ENCODE peak calls at places on chromosome 11, in seven cellular contexts. N, A, G, R, K, W and L are unnamed samples.

GRCh38 chr11:45736424-45736823 is 68.5 kb upstream of the SLC35C1 start:
- DNase-seq in N (no peak), A (peak; percentile 48), G (peak; percentile 67), R (no peak), K (no peak), W (peak; percentile 17), L (peak; percentile 94)

GRCh38 chr11:46418751-46419150 is 27.2 kb upstream of the CHRM4 start:
- DNase-seq in N (no peak), A (no peak), G (no peak), R (no peak), K (no peak), W (no peak), L (no peak)

GRCh38 chr11:44034639-44035038 is 13.1 kb upstream of the ACCSL start:
- DNase-seq in N (no peak), A (no peak), G (no peak), R (no peak), K (no peak), W (no peak), L (no peak)

GRCh38 chr11:107592256-107592655 is 1.3 kb downstream of the ELMOD1 start:
- DNase-seq in N (no peak), A (no peak), G (no peak), R (no peak), K (no peak), W (no peak), L (no peak)

GRCh38 chr11:128705124-128705920 is 11.4 kb downstream of the FLI1 start:
- DNase-seq in N (no peak), A (no peak), G (no peak), R (no peak), K (no peak), W (no peak), L (no peak)

GRCh38 chr11:67646535-67647336 is 3.8 kb downstream of the ACY3 start:
- DNase-seq in N (no peak), A (no peak), G (no peak), R (no peak), K (no peak), W (no peak), L (no peak)

GRCh38 chr11:28690746-28691145 is 582.6 kb downstream of the METTL15 start:
- DNase-seq in N (no peak), A (no peak), G (no peak), R (no peak), K (no peak), W (no peak), L (no peak)

GRCh38 chr11:34565417-34566208 is 52.0 kb upstream of the ELF5 start:
- DNase-seq in N (no peak), A (no peak), G (no peak), R (no peak), K (no peak), W (peak; percentile 16), L (no peak)

GRCh38 chr11:80846979-80847378 is 1406.1 kb upstream of the TENM4 start:
- DNase-seq in N (no peak), A (no peak), G (no peak), R (no peak), K (no peak), W (no peak), L (no peak)

GRCh38 chr11:69055212-69055586 is 6.5 kb downstream of the TPCN2 start:
- DNase-seq in N (no peak), A (no peak), G (no peak), R (no peak), K (no peak), W (peak; percentile 77), L (no peak)

GRCh38 chr11:2138436-2139117 is 612 bp downstream of the IGF2 start:
- DNase-seq in N (no peak), A (no peak), G (no peak), R (no peak), K (peak; percentile 50), W (peak; percentile 29), L (no peak)

GRCh38 chr11:105211806-105212531 is 72.4 kb upstream of the CARD18 start:
- DNase-seq in N (no peak), A (no peak), G (no peak), R (no peak), K (no peak), W (no peak), L (no peak)

GRCh38 chr11:58567889-58568512 is 7.7 kb downstream of the LPXN start:
- DNase-seq in N (peak; percentile 30), A (no peak), G (no peak), R (peak; percentile 20), K (peak; percentile 82), W (peak; percentile 73), L (no peak)

GRCh38 chr11:61602775-61603569 is 22.1 kb upstream of the SYT7 start:
- DNase-seq in N (peak; percentile 79), A (peak; percentile 79), G (peak; percentile 90), R (peak; percentile 55), K (peak; percentile 80), W (no peak), L (peak; percentile 69)

GRCh38 chr11:128334311-128335044 is 252.9 kb downstream of the ETS1 start:
- DNase-seq in N (peak; percentile 53), A (peak; percentile 24), G (no peak), R (peak; percentile 79), K (no peak), W (no peak), L (no peak)

GRCh38 chr11:59556883-59557205 is 45.5 kb downstream of the OR4D9 start:
- DNase-seq in N (no peak), A (no peak), G (no peak), R (no peak), K (no peak), W (peak; percentile 41), L (no peak)

GRCh38 chr11:30729187-30729713 is 143.1 kb upstream of the MPPED2 start:
- DNase-seq in N (no peak), A (no peak), G (no peak), R (no peak), K (no peak), W (no peak), L (no peak)

GRCh38 chr11:12411806-12412727 is 34.7 kb downstream of the PARVA start:
- DNase-seq in N (peak; percentile 63), A (peak; percentile 81), G (no peak), R (peak; percentile 72), K (peak; percentile 86), W (peak; percentile 86), L (peak; percentile 34)

GRCh38 chr11:34512810-34513673 is 552 bp downstream of the ELF5 start:
- DNase-seq in N (peak; percentile 29), A (peak; percentile 28), G (no peak), R (no peak), K (peak; percentile 78), W (peak; percentile 75), L (peak; percentile 15)

GRCh38 chr11:12122083-12122482 is 11.7 kb downstream of the MICAL2 start:
- DNase-seq in N (no peak), A (no peak), G (no peak), R (no peak), K (no peak), W (peak; percentile 52), L (no peak)

DNA sequence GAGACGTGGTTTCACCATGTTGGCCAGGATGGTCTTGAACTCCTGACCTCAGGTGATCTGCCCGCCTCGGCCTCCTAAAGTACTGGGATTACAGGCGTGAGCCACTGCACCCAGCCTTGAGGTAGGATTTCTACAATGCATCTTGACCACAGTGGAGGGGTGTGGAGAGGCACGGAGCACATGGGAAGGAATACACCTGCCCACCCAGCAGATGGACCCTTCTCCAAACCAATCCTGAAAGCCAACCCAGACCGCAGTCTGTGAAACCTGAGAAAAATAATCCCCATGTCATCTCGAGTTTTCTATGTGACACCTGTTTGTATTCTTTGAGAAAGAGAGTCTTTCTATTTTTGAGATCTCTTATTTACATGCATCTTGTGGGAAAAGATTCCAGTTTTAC is 32.5 kb downstream of the LGR4 start:
- DNase-seq in N (no peak), A (no peak), G (no peak), R (no peak), K (no peak), W (no peak), L (no peak)
- TF ChIP-seq CTCF in N (no peak), A (no peak), G (no peak), R (no peak), K (no peak), W (no peak), L (no peak)

DNA sequence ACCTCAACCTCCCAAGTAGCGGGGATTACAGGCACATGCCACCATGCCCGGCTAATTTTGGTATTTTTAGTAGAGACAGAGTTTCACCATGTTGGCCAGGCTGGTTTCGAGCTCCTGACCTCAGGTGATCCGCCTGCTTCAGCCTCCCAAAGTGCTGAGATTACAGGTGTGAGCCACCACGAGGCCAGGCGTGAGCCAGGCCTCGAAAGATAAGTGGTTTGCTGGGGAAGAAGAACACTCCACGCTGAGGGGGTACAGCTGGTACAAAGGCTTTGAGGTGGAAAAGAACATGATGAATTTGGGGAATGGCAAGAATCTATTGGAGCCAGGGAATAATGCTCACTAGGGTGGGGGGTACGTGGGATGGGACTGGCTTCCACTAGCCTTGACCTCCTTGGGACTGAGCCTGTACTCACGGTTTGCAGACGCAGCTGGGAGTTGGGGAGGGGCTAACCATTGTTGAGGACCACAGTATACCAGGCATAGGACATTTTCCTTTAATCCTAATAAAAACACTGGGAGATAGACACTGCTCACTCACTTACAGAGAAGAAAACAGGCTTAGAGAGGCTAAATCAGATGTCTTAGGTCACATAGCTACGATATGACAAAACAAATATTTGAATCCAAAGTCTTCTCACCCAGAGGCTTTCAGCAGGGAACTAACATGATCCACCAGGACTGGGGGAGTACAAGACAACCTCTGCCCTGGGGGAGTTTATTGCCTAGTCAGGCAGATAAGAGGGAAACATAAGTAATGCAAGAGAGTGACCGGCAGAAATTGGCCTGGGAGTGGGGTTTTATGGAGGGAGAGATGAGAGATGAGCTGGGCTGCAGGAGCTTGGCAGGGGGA is 4.9 kb downstream of the SLCO2B1 start:
- DNase-seq in N (no peak), A (no peak), G (no peak), R (no peak), K (no peak), W (peak; percentile 99), L (no peak)
- TF ChIP-seq CTCF in N (no peak), A (no peak), G (no peak), R (no peak), K (no peak), W (no peak), L (no peak)

GRCh38 chr11:70105755-70106571 is 27.8 kb downstream of the ANO1 start:
- DNase-seq in N (no peak), A (no peak), G (no peak), R (no peak), K (peak; percentile 58), W (no peak), L (no peak)
- TF ChIP-seq CTCF in N (no peak), A (no peak), G (no peak), R (no peak), K (no peak), W (no peak), L (no peak)

GRCh38 chr11:41286751-41287150 is 172.7 kb downstream of the LRRC4C start:
- DNase-seq in N (no peak), A (no peak), G (no peak), R (no peak), K (no peak), W (no peak), L (no peak)

DNA sequence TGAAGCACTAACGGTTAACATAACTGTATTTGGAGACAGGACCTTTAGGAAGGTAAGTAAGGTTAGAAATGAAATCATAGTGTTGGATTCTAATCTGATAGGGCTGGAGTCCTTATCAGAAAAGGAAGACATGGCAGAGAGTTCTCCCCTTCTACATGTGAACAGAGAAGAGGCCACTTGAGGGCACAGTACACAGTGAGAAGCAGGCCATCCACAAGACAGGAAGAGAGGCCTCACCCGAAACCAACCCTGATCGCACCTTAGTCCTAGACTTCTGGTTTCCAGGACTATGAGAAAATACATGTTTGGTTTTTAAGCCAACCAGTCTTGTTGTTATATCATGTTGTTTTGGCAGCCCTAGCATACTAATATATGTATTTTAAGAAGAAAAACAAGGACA is 170.0 kb downstream of the LRRC4C start:
- DNase-seq in N (no peak), A (no peak), G (no peak), R (no peak), K (no peak), W (no peak), L (no peak)
- TF ChIP-seq CTCF in N (no peak), A (no peak), G (no peak), R (no peak), K (no peak), W (no peak), L (no peak)

GRCh38 chr11:838441-839279 is 3.7 kb downstream of the POLR2L start:
- DNase-seq in N (no peak), A (no peak), G (no peak), R (no peak), K (peak; percentile 69), W (peak; percentile 63), L (no peak)
- TF ChIP-seq CTCF in N (peak; percentile 32), A (no peak), G (no peak), R (no peak), K (peak; percentile 60), W (peak; percentile 27), L (no peak)